ENCODE peak calls at places on chromosomes 7 and 10, in five cellular contexts. L, U, N, T and I are unnamed samples.

GRCh38 chr10:124271671-124272070 is 147.1 kb downstream of the OAT start:
- DNase-seq in L (no peak), U (no peak), N (no peak), T (no peak), I (no peak)

GRCh38 chr7:7424151-7424873 is 111.4 kb downstream of the COL28A1 start:
- DNase-seq in L (peak), U (peak), N (peak), T (peak), I (peak)

GRCh38 chr7:147595076-147595475 is 995.5 kb upstream of the C7orf33 start:
- DNase-seq in L (no peak), U (no peak), N (no peak), T (no peak), I (no peak)

GRCh38 chr7:125516194-125516593 is 586.6 kb upstream of the POT1 start:
- DNase-seq in L (no peak), U (no peak), N (no peak), T (no peak), I (no peak)

GRCh38 chr10:17795088-17795487 is 14.1 kb upstream of the MRC1 start:
- DNase-seq in L (no peak), U (no peak), N (no peak), T (no peak), I (no peak)

GRCh38 chr7:1770331-1770730 is 100.3 kb downstream of the ELFN1 start:
- DNase-seq in L (peak), U (no peak), N (no peak), T (no peak), I (no peak)

GRCh38 chr7:78296036-78296435 is 497.5 kb downstream of the PHTF2 start:
- DNase-seq in L (no peak), U (no peak), N (no peak), T (no peak), I (no peak)

GRCh38 chr7:111560773-111561658 is 1.3 kb downstream of the IMMP2L start:
- DNase-seq in L (no peak), U (peak), N (no peak), T (peak), I (no peak)

GRCh38 chr10:63273575-63273974 is 140.4 kb downstream of the NRBF2 start:
- DNase-seq in L (no peak), U (no peak), N (no peak), T (no peak), I (no peak)

GRCh38 chr10:119131512-119132240 is 27.8 kb downstream of the DENND10 start:
- DNase-seq in L (peak), U (peak), N (no peak), T (peak), I (peak)

GRCh38 chr7:74217455-74218342 is 7.9 kb downstream of the LAT2 start:
- DNase-seq in L (no peak), U (no peak), N (no peak), T (peak), I (peak)

GRCh38 chr7:158120751-158121150 is 466.9 kb downstream of the PTPRN2 start:
- DNase-seq in L (peak), U (no peak), N (no peak), T (no peak), I (no peak)

GRCh38 chr7:83429493-83429892 is 219.4 kb downstream of the SEMA3E start:
- DNase-seq in L (no peak), U (no peak), N (no peak), T (no peak), I (no peak)

GRCh38 chr7:81284576-81284975 is 365.7 kb upstream of the SEMA3C start:
- DNase-seq in L (no peak), U (peak), N (no peak), T (no peak), I (no peak)

GRCh38 chr10:86506499-86506898 is 15.1 kb downstream of the WAPL start:
- DNase-seq in L (no peak), U (no peak), N (no peak), T (peak), I (no peak)

GRCh38 chr10:103881420-103882284 is 26.3 kb upstream of the SH3PXD2A start:
- DNase-seq in L (peak), U (no peak), N (no peak), T (no peak), I (no peak)

GRCh38 chr7:66921918-66922486 is 977 bp downstream of the TMEM248 start:
- DNase-seq in L (no peak), U (no peak), N (no peak), T (peak), I (peak)

GRCh38 chr7:6160191-6160623 is 112.2 kb downstream of the CYTH3 start:
- DNase-seq in L (peak), U (peak), N (peak), T (no peak), I (no peak)

GRCh38 chr7:93044147-93044810 is 73.5 kb downstream of the SAMD9 start:
- DNase-seq in L (no peak), U (peak), N (no peak), T (no peak), I (no peak)

GRCh38 chr7:84112771-84113170 is 81.8 kb downstream of the SEMA3A start:
- DNase-seq in L (no peak), U (peak), N (no peak), T (no peak), I (no peak)

GRCh38 chr7:30225863-30226361 is 58.5 kb upstream of the ZNRF2 start:
- DNase-seq in L (no peak), U (peak), N (no peak), T (peak), I (peak)

GRCh38 chr10:75223507-75223906 is 12.2 kb downstream of the COMTD1 start:
- DNase-seq in L (peak), U (no peak), N (no peak), T (no peak), I (no peak)

GRCh38 chr10:49738616-49739360 is 23.3 kb downstream of the OGDHL start:
- DNase-seq in L (no peak), U (no peak), N (no peak), T (no peak), I (no peak)

GRCh38 chr10:126598009-126598408 is 72.5 kb downstream of the C10orf90 start:
- DNase-seq in L (no peak), U (peak), N (peak), T (peak), I (peak)

GRCh38 chr10:62805139-62806092 is 896 bp downstream of the ADO start:
- DNase-seq in L (peak), U (peak), N (peak), T (peak), I (peak)

GRCh38 chr7:75655536-75655935 is 83.2 kb downstream of the HIP1 start:
- DNase-seq in L (no peak), U (no peak), N (no peak), T (no peak), I (no peak)

GRCh38 chr10:79203833-79204232 is 135.1 kb downstream of the ZMIZ1 start:
- DNase-seq in L (no peak), U (no peak), N (no peak), T (peak), I (no peak)

GRCh38 chr10:77007836-77008235 is 629.8 kb downstream of the KCNMA1 start:
- DNase-seq in L (no peak), U (no peak), N (no peak), T (no peak), I (peak)

GRCh38 chr7:137898839-137899681 is 52.3 kb upstream of the DGKI start:
- DNase-seq in L (peak), U (peak), N (peak), T (peak), I (peak)

DNA sequence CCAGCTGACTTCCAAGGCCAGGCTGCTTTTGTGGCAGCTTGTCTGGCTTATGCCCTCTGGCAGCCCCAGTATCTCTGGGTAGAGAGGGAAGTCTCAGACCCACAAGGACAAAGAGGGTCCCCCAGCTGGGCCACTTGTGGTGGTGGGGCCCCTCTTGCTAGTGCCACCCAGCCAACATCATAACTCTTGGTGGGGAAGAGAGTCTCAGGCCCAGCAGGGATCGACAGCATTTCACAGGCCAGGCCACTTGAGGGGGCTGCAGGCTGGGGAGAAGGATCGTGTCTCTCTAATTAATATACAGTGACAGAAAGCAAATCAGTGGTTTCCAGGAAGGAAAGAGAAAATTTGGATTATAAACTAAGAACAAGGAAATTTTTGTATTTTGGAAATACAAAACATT is 76.0 kb downstream of the TYW1B start:
- DNase-seq in L (no peak), U (no peak), N (peak), T (no peak), I (no peak)
- TF ChIP-seq CTCF in L (no peak), U (peak), N (peak), T (peak), I (peak)

GRCh38 chr10:84076540-84077195 is 62.6 kb upstream of the GHITM start:
- DNase-seq in L (no peak), U (peak), N (peak), T (peak), I (no peak)
- TF ChIP-seq CTCF in L (no peak), U (peak), N (no peak), T (peak), I (no peak)

GRCh38 chr10:6516877-6517276 is 63.2 kb downstream of the PRKCQ start:
- DNase-seq in L (no peak), U (no peak), N (no peak), T (no peak), I (no peak)
- TF ChIP-seq CTCF in L (no peak), U (no peak), N (no peak), T (no peak), I (no peak)

DNA sequence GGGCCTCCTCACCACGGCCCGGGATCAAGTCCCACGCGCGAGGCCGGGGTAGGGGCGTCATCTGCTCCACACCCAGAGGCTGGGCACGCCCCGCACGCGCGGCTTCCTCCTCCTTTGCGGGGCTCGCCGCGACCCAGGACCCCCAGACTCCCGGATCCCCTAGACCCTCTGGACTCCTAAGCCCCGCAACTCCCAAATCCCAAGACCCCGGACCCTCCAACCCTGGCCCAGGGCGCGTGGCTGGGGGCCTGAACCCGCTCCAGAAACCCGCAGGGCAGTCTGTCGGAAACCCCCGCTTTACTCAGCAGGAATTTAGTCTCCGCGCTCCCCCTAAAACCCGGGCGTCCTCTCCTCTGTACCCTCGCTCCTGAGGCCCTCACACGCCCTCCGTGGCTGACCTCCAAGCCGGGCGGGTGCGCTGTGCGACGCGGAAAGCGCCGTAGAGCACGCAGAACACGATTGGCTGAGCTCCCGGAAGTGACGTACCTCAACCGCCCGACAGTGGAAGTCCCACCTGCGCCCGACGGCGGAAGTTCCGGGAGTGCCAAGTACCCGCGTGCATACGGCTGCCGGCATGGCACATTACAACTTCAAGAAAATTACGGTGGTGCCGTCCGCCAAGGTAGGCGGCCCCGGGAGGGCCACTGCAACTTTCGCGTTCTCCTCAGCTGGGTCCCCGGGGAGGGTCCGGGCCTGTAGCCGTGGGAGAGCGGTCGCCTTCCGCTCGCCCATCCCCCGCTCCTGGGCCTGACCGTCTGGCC is at the start of gene GTPBP4:
- DNase-seq in L (peak), U (peak), N (peak), T (peak), I (peak)
- TF ChIP-seq CTCF in L (no peak), U (no peak), N (no peak), T (peak), I (peak)